ENCODE peak calls at places on chromosome 10, in nine cellular contexts. X, J, Q, U, W, L, C, S and V are unnamed samples.

GRCh38 chr10:30000802-30001571 is 58.4 kb downstream of the JCAD start:
- DNase-seq in C (no peak), U (peak), Q (no peak), L (peak), J (peak), X (no peak), W (peak), S (peak), V (no peak)

GRCh38 chr10:93867481-93867880 is 26.3 kb upstream of the SLC35G1 start:
- DNase-seq in C (no peak), W (no peak), L (no peak), J (no peak), S (no peak), U (no peak), Q (no peak), X (no peak), V (no peak)

GRCh38 chr10:132961864-132962622 is 19.7 kb upstream of the CFAP46 start:
- DNase-seq in S (peak), U (peak), W (peak), Q (peak), C (no peak), J (peak), L (peak), X (peak), V (peak)

GRCh38 chr10:110107887-110108286 is 99.5 kb upstream of the MXI1 start:
- DNase-seq in L (no peak), C (no peak), S (no peak), J (no peak), U (no peak), Q (no peak), X (no peak), W (no peak), V (no peak)

GRCh38 chr10:116848912-116849270 is 408 bp upstream of the ENO4 start:
- DNase-seq in U (no peak), L (no peak), X (no peak), J (no peak), Q (no peak), S (no peak), W (no peak), C (no peak), V (no peak)

GRCh38 chr10:9052767-9053166 is 998.3 kb downstream of the GATA3 start:
- DNase-seq in W (no peak), X (no peak), C (no peak), L (peak), Q (no peak), J (no peak), U (no peak), S (no peak), V (peak)

GRCh38 chr10:23364378-23364777 is 19.8 kb upstream of the C10orf67 start:
- DNase-seq in U (no peak), L (no peak), J (no peak), C (no peak), W (no peak), S (no peak), Q (no peak), X (no peak), V (no peak)

GRCh38 chr10:108801775-108802516 is 1121.4 kb downstream of the XPNPEP1 start:
- DNase-seq in J (peak), U (peak), X (no peak), W (no peak), L (no peak), S (no peak), Q (no peak), C (no peak), V (no peak)

GRCh38 chr10:29535012-29535777 is 99.6 kb downstream of the SVIL start:
- DNase-seq in U (peak), Q (no peak), X (peak), W (peak), C (peak), L (peak), S (peak), J (peak), V (no peak)

GRCh38 chr10:104120061-104120460 is 1.9 kb upstream of the SFR1 start:
- DNase-seq in Q (no peak), W (no peak), J (peak), U (no peak), X (no peak), C (no peak), S (no peak), L (peak), V (peak)

GRCh38 chr10:104120512-104120902 is 1.5 kb upstream of the SFR1 start:
- DNase-seq in C (no peak), J (no peak), X (no peak), L (no peak), Q (no peak), W (no peak), U (no peak), S (no peak), V (no peak)

GRCh38 chr10:104120903-104121484 is 977 bp upstream of the SFR1 start:
- DNase-seq in W (peak), Q (peak), S (peak), J (peak), C (peak), X (peak), U (peak), L (peak), V (peak)

GRCh38 chr10:104121485-104122272 is at the start of gene SFR1:
- DNase-seq in S (peak), U (peak), L (peak), Q (peak), W (peak), J (peak), C (peak), X (peak), V (peak)

GRCh38 chr10:104117839-104118323 is 4.1 kb upstream of the SFR1 start:
- DNase-seq in J (peak), U (peak), Q (no peak), W (no peak), C (no peak), X (no peak), S (no peak), L (peak), V (peak)
- H3K27ac ChIP-seq in J (peak), U (peak), Q (no peak), W (no peak), C (no peak), X (no peak), S (no peak), L (peak), V (peak)

GRCh38 chr10:71714592-71714991 is 5.0 kb downstream of the C10orf105 start:
- DNase-seq in Q (no peak), S (no peak), U (no peak), L (no peak), W (no peak), X (no peak), C (no peak), J (no peak), V (no peak)
- H3K27ac ChIP-seq in Q (peak), S (no peak), U (no peak), L (peak), W (no peak), X (no peak), C (peak), J (no peak), V (peak)

DNA sequence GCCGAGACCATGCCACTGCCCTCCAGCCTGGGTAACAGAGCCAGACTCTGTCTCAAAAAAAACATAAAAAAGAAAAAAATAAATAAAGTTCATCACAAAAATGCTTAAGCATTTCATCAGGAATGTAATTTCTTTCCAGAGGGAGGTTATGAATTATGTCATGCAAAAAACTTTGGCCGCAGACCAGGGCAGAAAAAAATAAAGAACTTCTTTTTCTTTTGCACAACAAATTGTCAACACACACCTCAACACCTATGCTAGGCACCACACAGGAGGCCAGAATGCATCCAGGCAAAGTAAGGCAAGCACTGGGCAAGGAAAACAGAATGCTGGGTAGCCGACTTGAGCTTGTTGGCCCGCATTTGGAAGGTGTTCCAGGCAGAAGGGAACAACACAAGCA is 3.9 kb downstream of the C10orf62 start:
- DNase-seq in U (no peak), L (no peak), J (no peak), C (no peak), X (no peak), W (peak), Q (no peak), S (no peak), V (no peak)
- H3K27ac ChIP-seq in U (no peak), L (no peak), J (no peak), C (no peak), X (no peak), W (no peak), Q (no peak), S (no peak), V (no peak)

GRCh38 chr10:49023752-49024151 is 84.1 kb upstream of the LRRC18 start:
- DNase-seq in S (no peak), C (no peak), L (no peak), J (no peak), X (no peak), Q (no peak), U (no peak), W (no peak), V (no peak)
- H3K27ac ChIP-seq in S (no peak), C (no peak), L (no peak), J (no peak), X (no peak), Q (no peak), U (no peak), W (no peak), V (no peak)

DNA sequence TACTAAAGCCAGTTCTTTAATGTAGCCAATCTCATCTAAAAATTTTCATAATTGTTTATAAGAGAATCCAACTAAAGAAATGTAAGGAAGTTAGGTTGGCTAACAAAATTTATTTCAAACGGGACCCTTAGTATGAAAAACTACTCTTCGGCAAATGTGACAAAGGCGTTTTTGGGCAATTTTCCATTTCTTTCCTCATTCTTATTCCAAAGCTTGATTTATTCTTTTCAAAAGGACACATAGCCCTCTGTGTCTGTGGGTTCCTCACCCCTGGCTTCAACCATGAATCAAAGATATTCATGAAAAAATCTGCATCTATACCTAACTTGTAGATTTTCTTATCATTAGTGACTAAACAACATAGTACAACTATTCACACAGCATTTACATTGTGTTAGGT is 195.9 kb downstream of the ZMYND11 start:
- DNase-seq in U (no peak), X (no peak), S (no peak), W (no peak), C (no peak), L (no peak), Q (no peak), J (no peak), V (no peak)
- H3K27ac ChIP-seq in U (no peak), X (no peak), S (no peak), W (no peak), C (no peak), L (no peak), Q (no peak), J (no peak), V (no peak)